ENCODE peak calls at places on chromosomes 11 and 22, in five cellular contexts. N is body of pancreas, U is cardiac muscle cell, D is left ventricle myocardium inferior, J is A549. I is an unnamed sample.

GRCh38 chr11:120191058-120191457 is 19.8 kb upstream of the OAF start:
- DNase-seq in N (no peak), U (no peak), D (no peak), J (no peak), I (no peak)

GRCh38 chr11:64803846-64804345 is 882 bp upstream of the MAP4K2 start:
- DNase-seq in N (no peak), U (no peak), D (no peak), J (no peak), I (no peak)

GRCh38 chr11:40337118-40337517 is 1122.3 kb downstream of the LRRC4C start:
- DNase-seq in N (no peak), U (peak), D (no peak), J (no peak), I (no peak)

GRCh38 chr11:129696309-129696989 is 119.2 kb upstream of the TMEM45B start:
- DNase-seq in N (no peak), U (no peak), D (no peak), J (no peak), I (no peak)

GRCh38 chr11:119100246-119100959 is 1.2 kb downstream of the DPAGT1 start:
- DNase-seq in N (no peak), U (peak), D (no peak), J (peak), I (no peak)

GRCh38 chr11:279966-280761 is 2.0 kb downstream of the NLRP6 start:
- DNase-seq in N (peak), U (peak), D (no peak), J (no peak), I (no peak)

GRCh38 chr22:42074846-42075245 is 798 bp downstream of the PHETA2 start:
- DNase-seq in N (no peak), U (no peak), D (no peak), J (no peak), I (no peak)

GRCh38 chr11:120608760-120609211 is 97.2 kb downstream of the GRIK4 start:
- DNase-seq in N (peak), U (no peak), D (peak), J (no peak), I (no peak)

GRCh38 chr11:20156280-20156875 is 3.9 kb downstream of the DBX1 start:
- DNase-seq in N (no peak), U (no peak), D (no peak), J (no peak), I (no peak)

GRCh38 chr11:65555693-65556231 is 2.4 kb downstream of the LTBP3 start:
- DNase-seq in N (no peak), U (peak), D (peak), J (peak), I (peak)

GRCh38 chr22:46269564-46269963 is 1.8 kb downstream of the TTC38 start:
- DNase-seq in N (peak), U (no peak), D (no peak), J (no peak), I (no peak)

DNA sequence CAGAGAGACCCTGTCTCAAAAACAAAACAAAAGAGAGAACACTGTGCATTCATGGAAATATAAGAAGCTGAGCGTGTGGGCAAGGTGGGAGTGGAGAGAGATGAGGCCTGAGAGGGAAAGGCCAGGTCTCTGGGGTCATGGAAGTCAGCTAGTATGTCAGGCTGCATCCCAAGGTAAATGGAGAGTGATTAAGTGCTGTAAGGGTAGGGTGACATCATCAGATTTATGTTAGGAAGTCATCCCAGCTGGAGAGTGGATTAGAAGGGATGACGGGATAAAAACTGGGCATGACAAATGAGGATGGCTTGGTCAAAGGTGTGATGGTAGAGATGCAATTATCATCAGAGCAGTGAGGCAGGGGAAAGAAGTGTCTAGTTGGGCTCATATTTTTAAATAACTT is 3.5 kb upstream of the ENDOD1 start:
- DNase-seq in N (no peak), U (no peak), D (no peak), J (no peak), I (no peak)
- H3K27ac ChIP-seq in N (no peak), U (no peak), D (no peak), J (no peak), I (no peak)

GRCh38 chr11:86176165-86176884 is 68.2 kb upstream of the EED start:
- DNase-seq in N (no peak), U (peak), D (no peak), J (no peak), I (peak)

GRCh38 chr11:86175585-86175984 is 69.0 kb upstream of the EED start:
- DNase-seq in N (no peak), U (no peak), D (no peak), J (no peak), I (no peak)

GRCh38 chr11:86171627-86172026 is 72.9 kb upstream of the EED start:
- DNase-seq in N (no peak), U (no peak), D (no peak), J (no peak), I (no peak)

GRCh38 chr11:86174101-86175046 is 70.2 kb upstream of the EED start:
- DNase-seq in N (peak), U (peak), D (peak), J (no peak), I (peak)

GRCh38 chr11:86172894-86173293 is 71.7 kb upstream of the EED start:
- DNase-seq in N (no peak), U (peak), D (no peak), J (no peak), I (no peak)
- H3K27ac ChIP-seq in N (no peak), U (no peak), D (no peak), J (peak), I (no peak)

GRCh38 chr11:110279881-110280280 is 16.5 kb downstream of the RDX start:
- DNase-seq in N (no peak), U (no peak), D (no peak), J (no peak), I (no peak)
- H3K27ac ChIP-seq in N (no peak), U (no peak), D (no peak), J (peak), I (no peak)

DNA sequence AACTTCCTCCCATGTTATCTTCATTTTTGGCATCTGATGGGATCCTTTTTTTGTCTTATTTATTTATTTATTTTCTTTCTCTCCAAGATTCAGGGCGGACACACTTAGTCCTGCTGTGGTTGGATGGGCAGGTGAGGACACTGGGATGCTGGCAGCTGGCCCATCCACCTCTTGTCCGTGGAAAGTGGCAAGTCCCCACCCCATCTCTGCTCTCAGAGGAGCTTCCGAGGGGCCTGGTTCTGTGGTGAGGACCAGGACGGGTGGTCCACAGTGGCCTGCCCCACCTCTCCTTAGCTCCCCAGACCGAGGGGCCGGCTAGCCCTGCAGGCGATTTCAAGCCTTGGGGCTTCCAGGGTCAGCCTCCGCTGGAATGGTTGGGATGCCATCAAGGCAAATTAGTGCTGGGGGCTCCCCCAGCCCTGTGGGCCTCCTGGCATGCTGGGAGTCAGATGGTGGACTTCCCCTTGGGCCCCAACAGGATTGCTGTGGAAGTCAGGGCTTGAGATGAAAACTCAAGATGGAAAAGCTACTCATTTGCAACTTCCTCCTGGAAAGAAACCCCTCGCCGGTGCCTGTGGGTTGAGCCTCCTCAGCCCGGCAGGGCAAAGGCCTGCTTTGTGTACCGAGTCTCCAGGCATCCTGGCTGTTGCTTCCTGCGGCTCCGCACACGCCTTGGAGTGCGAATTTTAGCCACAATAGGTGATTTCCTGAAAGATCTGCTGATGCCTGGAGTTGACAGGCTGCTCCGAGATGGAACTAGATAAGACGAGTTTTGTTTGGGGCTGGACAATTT is 31.2 kb upstream of the LINC01488 start:
- DNase-seq in N (no peak), U (no peak), D (peak), J (no peak), I (no peak)
- H3K27ac ChIP-seq in N (no peak), U (no peak), D (peak), J (no peak), I (peak)

GRCh38 chr22:39470462-39471335 is 13.9 kb downstream of the MGAT3 start:
- DNase-seq in N (no peak), U (peak), D (no peak), J (no peak), I (no peak)
- H3K27ac ChIP-seq in N (no peak), U (peak), D (peak), J (peak), I (peak)

GRCh38 chr11:62001450-62002178 is 34.2 kb upstream of the FTH1 start:
- DNase-seq in N (peak), U (peak), D (no peak), J (no peak), I (no peak)
- H3K27ac ChIP-seq in N (peak), U (peak), D (no peak), J (peak), I (no peak)

I was measured in gastrocnemius medialis.